ENCODE peak calls at places on chromosomes 11 and 22, in five cellular contexts. B is activated CD8-positive, alpha-beta memory T cell treated with anti-CD3 and anti-CD28 coated beads, Interleukin-2, amount 10 ng/mL, durations not matched to agents 7 days and 5 days; Y is T-helper 17 cell; Q is HCT116; H is heart left ventricle. W is an unnamed sample.

GRCh38 chr22:43802897-43803495 is 9.1 kb downstream of the EFCAB6 start:
- ATAC-seq in Q (no peak), H (no peak), B (no peak), Y (no peak), W (peak)

GRCh38 chr11:19713221-19714092 is 820 bp downstream of the NAV2 start:
- ATAC-seq in Q (no peak), Y (no peak), B (no peak), H (no peak), W (no peak)

GRCh38 chr11:64712430-64713030 is 10.5 kb downstream of the NRXN2 start:
- ATAC-seq in Y (peak), Q (peak), B (peak), H (no peak), W (no peak)

GRCh38 chr11:61880050-61880449 is 11.3 kb downstream of the FADS3 start:
- ATAC-seq in Q (no peak), H (no peak), B (no peak), Y (peak), W (peak)

GRCh38 chr11:6695377-6695776 is 12.2 kb upstream of the MRPL17 start:
- ATAC-seq in Y (no peak), Q (no peak), B (peak), H (peak), W (no peak)

GRCh38 chr22:25153961-25154685 is 45.5 kb upstream of the CRYBB3 start:
- ATAC-seq in Q (peak), B (no peak), Y (no peak), H (peak), W (peak)

GRCh38 chr22:36417281-36417686 is 29.5 kb upstream of the MYH9 start:
- ATAC-seq in Y (no peak), B (no peak), H (no peak), Q (peak), W (peak)

GRCh38 chr11:41051919-41052630 is 407.4 kb downstream of the LRRC4C start:
- ATAC-seq in Q (no peak), H (no peak), B (no peak), Y (no peak), W (no peak)

GRCh38 chr11:78929092-78929905 is 354.6 kb upstream of the NARS2 start:
- ATAC-seq in Q (no peak), B (no peak), H (no peak), Y (no peak), W (no peak)

GRCh38 chr11:126732981-126733380 is 267.6 kb downstream of the KIRREL3 start:
- ATAC-seq in B (no peak), Y (no peak), H (no peak), Q (no peak), W (no peak)

GRCh38 chr22:19419464-19420178 is 11.9 kb downstream of the HIRA start:
- ATAC-seq in B (peak), Y (peak), H (no peak), Q (no peak), W (peak)

GRCh38 chr11:79199729-79200354 is 241.0 kb downstream of the TENM4 start:
- ATAC-seq in H (peak), B (no peak), Y (no peak), Q (no peak), W (no peak)

GRCh38 chr11:111019931-111020381 is 225.6 kb upstream of the POU2AF2 start:
- ATAC-seq in H (peak), Y (no peak), Q (no peak), B (no peak), W (no peak)

GRCh38 chr11:116431842-116432241 is 340.9 kb downstream of the BUD13 start:
- ATAC-seq in B (no peak), Y (no peak), H (no peak), Q (no peak), W (no peak)

GRCh38 chr11:75173336-75173735 is 22.4 kb downstream of the SLCO2B1 start:
- ATAC-seq in Y (no peak), H (no peak), B (no peak), Q (no peak), W (no peak)

GRCh38 chr11:122617926-122618325 is 37.6 kb upstream of the UBASH3B start:
- ATAC-seq in Q (peak), Y (no peak), H (no peak), B (no peak), W (no peak)

GRCh38 chr22:50010676-50011446 is 1.7 kb downstream of the IL17REL start:
- ATAC-seq in H (no peak), B (peak), Y (peak), Q (no peak), W (peak)

GRCh38 chr11:130947889-130948288 is 31.6 kb upstream of the SNX19 start:
- ATAC-seq in H (no peak), Y (no peak), Q (no peak), B (no peak), W (no peak)

GRCh38 chr11:45383229-45383628 is 97.1 kb upstream of the SYT13 start:
- ATAC-seq in Y (no peak), H (no peak), B (no peak), Q (no peak), W (no peak)

GRCh38 chr11:18012314-18012905 is 437 bp downstream of the SERGEF start:
- ATAC-seq in B (peak), H (peak), Q (peak), Y (no peak), W (peak)